ENCODE peak calls at places on chromosomes 6 and 20, in ten cellular contexts. T, A, V, D, G, J, S, P, M and B are unnamed samples.

GRCh38 chr6:760982-761955 is 68.3 kb upstream of the EXOC2 start:
- DNase-seq in A (no peak), P (no peak), J (no peak), S (no peak), M (no peak), V (no peak), D (no peak), G (no peak), T (no peak), B (no peak)

GRCh38 chr6:148055410-148055809 is 287.2 kb upstream of the SASH1 start:
- DNase-seq in T (no peak), A (no peak), D (no peak), P (no peak), M (no peak), G (no peak), V (no peak), S (no peak), J (no peak), B (no peak)

GRCh38 chr6:132063738-132064137 is 112.6 kb upstream of the CCN2 start:
- DNase-seq in V (peak; percentile 91), G (peak; percentile 47), M (peak; percentile 22), J (no peak), D (no peak), T (no peak), P (no peak), S (no peak), A (peak; percentile 14), B (peak; percentile 10)

GRCh38 chr6:118500130-118501015 is 47.7 kb upstream of the PLN start:
- DNase-seq in P (no peak), G (no peak), J (no peak), V (no peak), A (no peak), S (no peak), M (no peak), T (no peak), D (no peak), B (no peak)

GRCh38 chr6:48765352-48765961 is 654.5 kb upstream of the PTCHD4 start:
- DNase-seq in G (peak; percentile 44), M (peak; percentile 32), P (no peak), D (peak; percentile 32), S (peak; percentile 38), V (peak; percentile 80), T (no peak), A (peak; percentile 25), J (no peak), B (peak; percentile 23)

GRCh38 chr6:11333292-11333849 is 100.9 kb upstream of the NEDD9 start:
- DNase-seq in D (no peak), S (peak; percentile 29), G (no peak), P (no peak), J (no peak), V (no peak), T (no peak), M (no peak), A (no peak), B (no peak)

GRCh38 chr6:130240232-130240631 is 17.5 kb upstream of the SAMD3 start:
- DNase-seq in M (peak; percentile 45), A (no peak), S (no peak), V (peak; percentile 83), J (no peak), D (no peak), G (peak; percentile 23), P (no peak), T (no peak), B (no peak)

GRCh38 chr20:41738584-41739193 is 120.5 kb upstream of the CHD6 start:
- DNase-seq in P (no peak), J (peak; percentile 51), M (peak; percentile 2), A (peak; percentile 59), S (peak; percentile 71), D (peak; percentile 62), T (peak; percentile 25), G (no peak), V (peak; percentile 45), B (peak; percentile 52)

GRCh38 chr6:150894935-150895686 is 29.6 kb downstream of the MTHFD1L start:
- DNase-seq in S (no peak), J (no peak), T (peak; percentile 27), V (peak; percentile 39), M (peak; percentile 73), G (no peak), A (peak; percentile 47), P (no peak), D (no peak), B (no peak)

GRCh38 chr6:54980511-54981275 is 134.1 kb downstream of the FAM83B start:
- DNase-seq in D (no peak), M (peak; percentile 42), P (no peak), A (no peak), J (no peak), G (peak; percentile 58), V (peak; percentile 69), T (no peak), S (no peak), B (no peak)

GRCh38 chr6:65627015-65627414 is 80.0 kb downstream of the EYS start:
- DNase-seq in M (no peak), P (no peak), G (no peak), S (no peak), T (no peak), D (no peak), A (no peak), V (no peak), J (no peak), B (no peak)

GRCh38 chr20:61682998-61683681 is 382.5 kb downstream of the TAF4 start:
- DNase-seq in P (no peak), D (no peak), A (no peak), G (peak; percentile 6), M (peak; percentile 84), V (peak; percentile 50), T (no peak), S (no peak), J (no peak), B (no peak)

DNA sequence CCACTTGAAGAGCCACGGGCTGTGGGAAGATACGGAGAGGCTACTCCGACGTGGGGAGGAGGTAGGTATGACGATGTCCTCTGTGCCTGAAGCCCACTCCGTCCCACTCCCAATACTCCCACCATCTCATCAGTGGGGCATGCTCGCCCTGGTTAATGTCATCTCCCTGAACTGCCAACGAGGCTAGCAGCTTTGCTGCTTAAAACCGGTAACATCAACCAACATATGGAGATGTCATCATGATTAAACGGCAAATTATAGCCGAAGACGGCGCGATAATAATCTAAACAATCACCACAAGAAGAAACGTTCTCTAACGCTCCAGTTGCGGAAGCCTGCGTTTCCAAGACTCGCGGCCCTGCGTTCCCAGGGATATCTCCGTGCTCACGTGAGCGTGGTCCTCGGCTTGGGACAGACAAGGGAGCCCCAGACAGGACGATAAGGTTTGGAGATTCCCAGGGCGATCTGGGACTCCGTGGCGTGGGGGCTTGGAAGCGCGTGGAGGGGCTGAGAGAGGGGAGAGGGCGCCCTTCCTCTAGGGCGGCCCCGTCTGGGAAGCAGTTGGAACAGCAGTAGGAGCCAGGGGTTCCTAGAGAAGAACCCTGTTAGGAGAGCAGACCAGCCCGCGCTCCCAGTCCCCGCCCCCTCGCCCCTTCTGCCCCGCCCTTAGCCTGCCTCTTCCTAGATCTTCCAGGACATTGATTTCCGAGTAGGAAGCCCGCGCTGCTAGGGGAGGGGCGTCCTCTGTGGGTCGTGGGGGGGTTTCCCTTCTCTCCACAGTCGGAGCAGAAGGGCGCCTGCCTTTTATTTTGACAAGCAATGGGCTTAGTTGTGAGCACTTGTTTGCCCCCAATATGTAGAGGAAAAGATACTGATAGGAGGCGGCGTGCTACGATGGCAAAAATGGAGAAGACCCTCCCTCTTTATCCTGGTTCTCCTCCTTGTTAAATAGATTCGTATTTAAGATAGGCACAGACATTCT is 10.7 kb downstream of the NRN1 start:
- DNase-seq in S (peak; percentile 89), M (no peak), D (peak; percentile 58), T (peak; percentile 81), V (peak; percentile 85), J (peak; percentile 75), P (no peak), G (no peak), A (no peak), B (peak; percentile 44)
- TF ChIP-seq CTCF in S (peak; percentile 22), M (peak; percentile 11), D (peak; percentile 37), T (peak; percentile 7), V (peak; percentile 44), J (peak; percentile 29), P (no peak), G (peak; percentile 37), A (no peak), B (peak; percentile 11)

GRCh38 chr20:3671986-3672863 is 9.0 kb upstream of the GFRA4 start:
- DNase-seq in A (no peak), D (no peak), S (peak; percentile 55), V (no peak), G (no peak), J (peak; percentile 42), M (no peak), T (no peak), P (no peak), B (no peak)
- TF ChIP-seq CTCF in A (no peak), D (no peak), S (no peak), V (no peak), G (no peak), J (no peak), M (no peak), T (no peak), P (no peak), B (no peak)

DNA sequence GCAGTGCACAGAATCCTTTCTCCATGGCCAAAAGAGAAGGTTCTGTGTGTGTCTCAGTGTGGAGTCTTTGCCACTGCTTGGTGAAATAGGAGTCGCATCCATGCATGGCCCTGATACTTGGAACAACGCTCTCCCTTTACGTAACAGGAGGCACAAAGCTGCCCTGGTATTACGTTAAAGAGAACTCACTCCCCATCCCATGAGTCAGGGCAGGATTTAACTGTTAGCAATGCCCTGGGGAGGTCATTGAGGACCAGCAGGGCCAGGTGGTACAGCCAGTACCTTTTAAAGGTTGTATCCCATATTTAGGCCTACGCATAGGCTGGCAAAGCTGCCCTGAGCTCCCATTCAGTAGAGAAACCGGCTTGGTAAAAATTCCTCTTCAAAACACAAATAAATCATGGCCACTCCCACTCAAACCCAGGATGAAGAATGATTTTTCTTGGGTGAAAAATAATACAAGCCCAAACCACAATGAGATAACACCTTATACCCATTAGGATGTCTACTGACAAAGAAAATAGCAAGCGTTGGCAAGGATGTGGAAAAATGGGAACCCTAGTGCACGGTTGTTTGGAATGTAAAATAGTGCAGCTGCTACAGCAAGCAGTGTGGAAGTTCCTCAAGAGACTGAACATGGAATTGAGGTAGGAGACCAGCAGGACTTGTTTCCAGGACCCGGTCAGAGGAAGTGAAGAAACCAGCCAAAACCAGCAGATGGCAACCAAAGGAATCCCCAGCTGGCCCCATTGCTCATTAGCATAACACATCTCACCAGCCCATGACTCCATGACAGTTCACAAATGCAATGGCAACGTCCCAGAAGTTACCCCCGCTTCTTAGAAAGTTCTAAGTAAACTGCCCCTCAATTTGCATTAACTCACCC is 37.0 kb downstream of the MYLK4 start:
- DNase-seq in S (no peak), D (no peak), G (peak; percentile 3), J (no peak), A (no peak), V (peak; percentile 39), T (no peak), M (peak; percentile 7), P (no peak), B (no peak)
- TF ChIP-seq CTCF in S (no peak), D (no peak), G (peak; percentile 18), J (no peak), A (no peak), V (peak; percentile 18), T (no peak), M (no peak), P (no peak), B (no peak)

DNA sequence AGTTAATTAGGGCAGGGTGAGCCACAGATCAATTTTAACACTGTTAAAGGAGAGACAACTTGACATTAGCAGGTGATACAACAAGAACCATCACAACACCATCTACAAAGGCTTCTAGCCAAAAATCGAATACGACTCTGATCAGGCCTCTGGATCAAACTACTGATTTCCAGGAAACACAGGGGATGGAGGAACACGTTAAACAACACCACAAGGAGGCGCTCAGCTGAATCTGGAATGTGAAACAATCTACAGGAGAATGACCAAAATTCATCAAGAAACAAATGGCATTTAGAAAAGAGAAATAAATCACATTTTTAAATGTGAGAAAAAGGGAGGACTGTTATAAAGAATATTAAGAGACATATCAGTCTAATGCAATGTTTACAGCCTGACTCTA is 13.5 kb upstream of the MAFB start:
- DNase-seq in T (no peak), P (no peak), S (no peak), D (no peak), J (no peak), M (no peak), V (no peak), G (no peak), A (no peak), B (no peak)
- TF ChIP-seq CTCF in T (no peak), P (no peak), S (no peak), D (peak; percentile 35), J (no peak), M (peak; percentile 29), V (peak; percentile 9), G (peak; percentile 23), A (peak; percentile 30), B (no peak)